ENCODE peak calls at places on chromosome 11, in ten cellular contexts. One of them, this sample, is unnamed.

GRCh38 chr11:35963911-35964310 is 20.0 kb downstream of the LDLRAD3 start:
- DNase-seq in AG10803: peak
- DNase-seq in fibroblast of pulmonary artery: peak
- DNase-seq in body of pancreas: no peak
- DNase-seq in tibial nerve: peak
- DNase-seq in cardiac muscle cell: no peak
- DNase-seq in lower leg skin: no peak
- DNase-seq in right atrium auricular region: no peak
- DNase-seq in glutamatergic neuron: no peak
- DNase-seq in fibroblast of the aortic adventitia: peak
- DNase-seq in this sample: no peak

GRCh38 chr11:3205261-3206127 is 13.1 kb downstream of the MRGPRG start:
- DNase-seq in AG10803: peak
- DNase-seq in fibroblast of pulmonary artery: peak
- DNase-seq in body of pancreas: peak
- DNase-seq in tibial nerve: no peak
- DNase-seq in cardiac muscle cell: no peak
- DNase-seq in lower leg skin: no peak
- DNase-seq in right atrium auricular region: no peak
- DNase-seq in glutamatergic neuron: peak
- DNase-seq in fibroblast of the aortic adventitia: peak
- DNase-seq in this sample: no peak

GRCh38 chr11:80993561-80993960 is 1552.7 kb upstream of the TENM4 start:
- DNase-seq in AG10803: peak
- DNase-seq in fibroblast of pulmonary artery: no peak
- DNase-seq in body of pancreas: no peak
- DNase-seq in tibial nerve: no peak
- DNase-seq in cardiac muscle cell: no peak
- DNase-seq in lower leg skin: no peak
- DNase-seq in right atrium auricular region: no peak
- DNase-seq in glutamatergic neuron: no peak
- DNase-seq in fibroblast of the aortic adventitia: peak
- DNase-seq in this sample: no peak

GRCh38 chr11:70493891-70494290 is 95.6 kb downstream of the CTTN start:
- DNase-seq in AG10803: no peak
- DNase-seq in fibroblast of pulmonary artery: no peak
- DNase-seq in body of pancreas: no peak
- DNase-seq in tibial nerve: no peak
- DNase-seq in cardiac muscle cell: no peak
- DNase-seq in lower leg skin: no peak
- DNase-seq in right atrium auricular region: no peak
- DNase-seq in glutamatergic neuron: no peak
- DNase-seq in fibroblast of the aortic adventitia: no peak
- DNase-seq in this sample: no peak

GRCh38 chr11:2770556-2771301 is 70.9 kb upstream of the KCNQ1OT1 start:
- DNase-seq in AG10803: no peak
- DNase-seq in fibroblast of pulmonary artery: no peak
- DNase-seq in body of pancreas: no peak
- DNase-seq in tibial nerve: peak
- DNase-seq in cardiac muscle cell: no peak
- DNase-seq in lower leg skin: peak
- DNase-seq in right atrium auricular region: peak
- DNase-seq in glutamatergic neuron: peak
- DNase-seq in fibroblast of the aortic adventitia: no peak
- DNase-seq in this sample: peak

GRCh38 chr11:34850339-34850738 is 65.8 kb downstream of the APIP start:
- DNase-seq in AG10803: no peak
- DNase-seq in fibroblast of pulmonary artery: no peak
- DNase-seq in body of pancreas: no peak
- DNase-seq in tibial nerve: no peak
- DNase-seq in cardiac muscle cell: no peak
- DNase-seq in lower leg skin: no peak
- DNase-seq in right atrium auricular region: peak
- DNase-seq in glutamatergic neuron: no peak
- DNase-seq in fibroblast of the aortic adventitia: no peak
- DNase-seq in this sample: no peak

GRCh38 chr11:104895619-104896018 is 2.6 kb downstream of the CASP12 start:
- DNase-seq in AG10803: no peak
- DNase-seq in fibroblast of pulmonary artery: no peak
- DNase-seq in body of pancreas: no peak
- DNase-seq in tibial nerve: no peak
- DNase-seq in cardiac muscle cell: no peak
- DNase-seq in lower leg skin: no peak
- DNase-seq in right atrium auricular region: no peak
- DNase-seq in glutamatergic neuron: no peak
- DNase-seq in fibroblast of the aortic adventitia: peak
- DNase-seq in this sample: no peak

GRCh38 chr11:22203281-22203680 is 10.4 kb downstream of the ANO5 start:
- DNase-seq in AG10803: no peak
- DNase-seq in fibroblast of pulmonary artery: no peak
- DNase-seq in body of pancreas: no peak
- DNase-seq in tibial nerve: no peak
- DNase-seq in cardiac muscle cell: no peak
- DNase-seq in lower leg skin: no peak
- DNase-seq in right atrium auricular region: no peak
- DNase-seq in glutamatergic neuron: no peak
- DNase-seq in fibroblast of the aortic adventitia: no peak
- DNase-seq in this sample: no peak

DNA sequence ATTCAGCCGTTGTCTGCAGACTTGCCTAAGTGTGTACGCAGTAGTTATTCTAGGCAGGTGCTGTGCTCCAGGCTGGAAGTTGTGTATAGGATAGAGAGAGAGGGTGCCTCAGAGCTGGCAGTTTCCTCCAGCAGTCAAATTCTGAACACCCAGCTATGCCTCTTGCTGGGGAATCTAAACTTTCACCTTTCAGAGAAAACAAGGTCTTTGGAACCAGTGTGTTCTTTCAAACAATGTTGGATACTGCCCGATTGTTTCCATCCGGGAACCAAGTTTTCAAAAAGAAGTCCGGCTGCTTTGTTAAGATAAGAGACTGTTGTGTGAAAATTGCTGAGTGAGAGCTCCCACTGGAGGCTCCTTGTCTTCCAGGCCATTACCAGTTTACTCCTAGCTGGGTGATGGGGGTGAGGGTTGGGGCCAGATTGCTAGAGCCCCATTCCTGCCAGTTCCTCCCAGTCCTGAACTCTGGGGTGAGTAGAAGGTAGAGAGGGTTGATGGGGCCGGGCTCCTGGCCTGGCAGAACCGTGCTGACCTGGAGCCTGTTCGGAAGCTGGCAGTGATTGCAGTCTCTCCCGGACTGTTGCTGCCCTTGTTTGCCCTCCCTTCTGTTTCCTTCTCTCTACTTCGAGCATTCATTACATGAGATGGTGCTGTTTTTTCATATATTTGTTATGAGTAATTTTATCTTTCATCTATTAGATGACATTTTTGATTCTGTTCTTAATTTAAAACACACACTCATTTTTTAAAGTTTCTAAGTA is 150.2 kb downstream of the TEAD1 start:
- DNase-seq in AG10803: no peak
- DNase-seq in fibroblast of pulmonary artery: no peak
- DNase-seq in body of pancreas: peak
- DNase-seq in tibial nerve: no peak
- DNase-seq in cardiac muscle cell: peak
- DNase-seq in lower leg skin: no peak
- DNase-seq in right atrium auricular region: no peak
- DNase-seq in glutamatergic neuron: no peak
- DNase-seq in fibroblast of the aortic adventitia: no peak
- DNase-seq in this sample: no peak
- TF ChIP-seq CTCF in AG10803: no peak
- TF ChIP-seq CTCF in fibroblast of pulmonary artery: peak
- TF ChIP-seq CTCF in body of pancreas: peak
- TF ChIP-seq CTCF in tibial nerve: no peak
- TF ChIP-seq CTCF in cardiac muscle cell: peak
- TF ChIP-seq CTCF in lower leg skin: no peak
- TF ChIP-seq CTCF in right atrium auricular region: no peak
- TF ChIP-seq CTCF in glutamatergic neuron: no peak
- TF ChIP-seq CTCF in fibroblast of the aortic adventitia: no peak
- TF ChIP-seq CTCF in this sample: no peak

DNA sequence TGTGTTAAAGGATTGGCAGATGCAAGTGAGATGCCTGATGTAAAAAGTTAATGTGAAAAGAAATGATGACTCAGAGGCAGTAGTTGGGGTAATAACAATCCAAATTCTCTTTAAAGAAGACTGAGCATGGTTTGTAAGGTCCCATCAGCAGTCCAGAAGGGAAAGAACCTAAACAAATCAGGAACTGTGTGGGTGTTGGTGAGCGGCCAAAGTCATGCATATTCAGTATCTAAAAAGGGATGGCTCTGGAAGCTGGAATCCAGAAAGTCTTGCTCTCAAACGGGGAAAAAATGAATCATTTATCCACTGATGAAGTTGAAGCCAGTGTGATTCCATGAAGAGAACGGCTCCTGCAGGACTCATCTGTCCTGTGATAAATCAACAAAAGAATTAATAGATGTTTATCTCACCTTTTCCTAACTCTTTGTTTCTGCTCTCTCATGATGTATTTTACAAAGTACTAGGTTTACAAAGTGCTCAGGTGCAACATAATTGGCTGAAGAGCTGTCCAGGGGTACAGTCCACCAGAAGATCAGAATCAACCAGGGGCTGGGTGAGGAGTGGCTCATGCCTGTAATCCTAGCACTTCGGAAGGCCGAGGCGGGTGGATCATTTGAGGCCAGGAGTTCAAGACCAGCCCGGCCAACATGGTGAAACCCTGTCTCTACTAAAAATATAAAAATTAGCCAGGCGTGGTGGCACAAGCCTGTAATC is 20.5 kb upstream of the SORL1-AS1 start:
- DNase-seq in AG10803: peak
- DNase-seq in fibroblast of pulmonary artery: peak
- DNase-seq in body of pancreas: no peak
- DNase-seq in tibial nerve: no peak
- DNase-seq in cardiac muscle cell: no peak
- DNase-seq in lower leg skin: no peak
- DNase-seq in right atrium auricular region: no peak
- DNase-seq in glutamatergic neuron: no peak
- DNase-seq in fibroblast of the aortic adventitia: peak
- DNase-seq in this sample: no peak
- TF ChIP-seq CTCF in AG10803: no peak
- TF ChIP-seq CTCF in fibroblast of pulmonary artery: no peak
- TF ChIP-seq CTCF in body of pancreas: no peak
- TF ChIP-seq CTCF in tibial nerve: no peak
- TF ChIP-seq CTCF in cardiac muscle cell: no peak
- TF ChIP-seq CTCF in lower leg skin: no peak
- TF ChIP-seq CTCF in right atrium auricular region: no peak
- TF ChIP-seq CTCF in glutamatergic neuron: no peak
- TF ChIP-seq CTCF in fibroblast of the aortic adventitia: no peak
- TF ChIP-seq CTCF in this sample: no peak

GRCh38 chr11:19453893-19454292 is 213.1 kb upstream of the E2F8 start:
- DNase-seq in AG10803: peak
- DNase-seq in fibroblast of pulmonary artery: peak
- DNase-seq in body of pancreas: no peak
- DNase-seq in tibial nerve: no peak
- DNase-seq in cardiac muscle cell: no peak
- DNase-seq in lower leg skin: peak
- DNase-seq in right atrium auricular region: peak
- DNase-seq in glutamatergic neuron: no peak
- DNase-seq in fibroblast of the aortic adventitia: peak
- DNase-seq in this sample: no peak
- TF ChIP-seq CTCF in AG10803: no peak
- TF ChIP-seq CTCF in fibroblast of pulmonary artery: no peak
- TF ChIP-seq CTCF in body of pancreas: no peak
- TF ChIP-seq CTCF in tibial nerve: no peak
- TF ChIP-seq CTCF in cardiac muscle cell: no peak
- TF ChIP-seq CTCF in lower leg skin: no peak
- TF ChIP-seq CTCF in right atrium auricular region: no peak
- TF ChIP-seq CTCF in glutamatergic neuron: no peak
- TF ChIP-seq CTCF in fibroblast of the aortic adventitia: peak
- TF ChIP-seq CTCF in this sample: no peak

GRCh38 chr11:48058777-48059176 is 78.4 kb downstream of the PTPRJ start:
- DNase-seq in AG10803: no peak
- DNase-seq in fibroblast of pulmonary artery: no peak
- DNase-seq in body of pancreas: no peak
- DNase-seq in tibial nerve: no peak
- DNase-seq in cardiac muscle cell: no peak
- DNase-seq in lower leg skin: no peak
- DNase-seq in right atrium auricular region: no peak
- DNase-seq in glutamatergic neuron: no peak
- DNase-seq in fibroblast of the aortic adventitia: no peak
- DNase-seq in this sample: no peak

GRCh38 chr11:48066881-48067800 is 86.8 kb downstream of the PTPRJ start:
- DNase-seq in AG10803: no peak
- DNase-seq in fibroblast of pulmonary artery: no peak
- DNase-seq in body of pancreas: no peak
- DNase-seq in tibial nerve: no peak
- DNase-seq in cardiac muscle cell: no peak
- DNase-seq in lower leg skin: peak
- DNase-seq in right atrium auricular region: no peak
- DNase-seq in glutamatergic neuron: no peak
- DNase-seq in fibroblast of the aortic adventitia: peak
- DNase-seq in this sample: peak

GRCh38 chr11:48062649-48063048 is 82.3 kb downstream of the PTPRJ start:
- DNase-seq in AG10803: no peak
- DNase-seq in fibroblast of pulmonary artery: no peak
- DNase-seq in body of pancreas: no peak
- DNase-seq in tibial nerve: no peak
- DNase-seq in cardiac muscle cell: no peak
- DNase-seq in lower leg skin: no peak
- DNase-seq in right atrium auricular region: no peak
- DNase-seq in glutamatergic neuron: no peak
- DNase-seq in fibroblast of the aortic adventitia: no peak
- DNase-seq in this sample: no peak

GRCh38 chr11:48063424-48063978 is 83.1 kb downstream of the PTPRJ start:
- DNase-seq in AG10803: peak
- DNase-seq in fibroblast of pulmonary artery: peak
- DNase-seq in body of pancreas: no peak
- DNase-seq in tibial nerve: no peak
- DNase-seq in cardiac muscle cell: peak
- DNase-seq in lower leg skin: peak
- DNase-seq in right atrium auricular region: peak
- DNase-seq in glutamatergic neuron: no peak
- DNase-seq in fibroblast of the aortic adventitia: peak
- DNase-seq in this sample: no peak

GRCh38 chr11:48064306-48064705 is 83.9 kb downstream of the PTPRJ start:
- DNase-seq in AG10803: peak
- DNase-seq in fibroblast of pulmonary artery: peak
- DNase-seq in body of pancreas: no peak
- DNase-seq in tibial nerve: no peak
- DNase-seq in cardiac muscle cell: no peak
- DNase-seq in lower leg skin: peak
- DNase-seq in right atrium auricular region: no peak
- DNase-seq in glutamatergic neuron: no peak
- DNase-seq in fibroblast of the aortic adventitia: peak
- DNase-seq in this sample: no peak
- TF ChIP-seq CTCF in AG10803: no peak
- TF ChIP-seq CTCF in fibroblast of pulmonary artery: no peak
- TF ChIP-seq CTCF in body of pancreas: no peak
- TF ChIP-seq CTCF in tibial nerve: no peak
- TF ChIP-seq CTCF in cardiac muscle cell: no peak
- TF ChIP-seq CTCF in lower leg skin: no peak
- TF ChIP-seq CTCF in right atrium auricular region: no peak
- TF ChIP-seq CTCF in glutamatergic neuron: no peak
- TF ChIP-seq CTCF in fibroblast of the aortic adventitia: no peak
- TF ChIP-seq CTCF in this sample: no peak

GRCh38 chr11:66851698-66852465 is 5.0 kb upstream of the LRFN4 start:
- DNase-seq in AG10803: no peak
- DNase-seq in fibroblast of pulmonary artery: no peak
- DNase-seq in body of pancreas: no peak
- DNase-seq in tibial nerve: no peak
- DNase-seq in cardiac muscle cell: no peak
- DNase-seq in lower leg skin: no peak
- DNase-seq in right atrium auricular region: no peak
- DNase-seq in glutamatergic neuron: no peak
- DNase-seq in fibroblast of the aortic adventitia: no peak
- DNase-seq in this sample: peak
- TF ChIP-seq CTCF in AG10803: no peak
- TF ChIP-seq CTCF in fibroblast of pulmonary artery: no peak
- TF ChIP-seq CTCF in body of pancreas: no peak
- TF ChIP-seq CTCF in tibial nerve: no peak
- TF ChIP-seq CTCF in cardiac muscle cell: peak
- TF ChIP-seq CTCF in lower leg skin: no peak
- TF ChIP-seq CTCF in right atrium auricular region: no peak
- TF ChIP-seq CTCF in glutamatergic neuron: no peak
- TF ChIP-seq CTCF in fibroblast of the aortic adventitia: no peak
- TF ChIP-seq CTCF in this sample: peak